ENCODE peak calls at places on chromosome 14, in ten cellular contexts. W is esophagus muscularis mucosa, H is right lobe of liver, M is ovary, L is lower leg skin, K is stomach, J is IMR-90, Y is K562, C is endothelial cell of umbilical vein, P is NB4. B is an unnamed sample.

GRCh38 chr14:68241862-68242490 is 422.4 kb downstream of the RAD51B start:
- DNase-seq in H (no peak), M (no peak), L (no peak), Y (no peak), C (no peak), P (no peak), W (no peak), J (no peak), K (no peak), B (no peak)

GRCh38 chr14:44444454-44444853 is 62.6 kb downstream of the FSCB start:
- DNase-seq in K (no peak), M (no peak), J (no peak), P (no peak), W (no peak), C (no peak), L (no peak), H (no peak), Y (no peak), B (no peak)

GRCh38 chr14:94145902-94146527 is 16.6 kb upstream of the IFI27L2 start:
- DNase-seq in K (no peak), Y (no peak), W (peak; percentile 75), M (no peak), P (peak; percentile 27), H (no peak), J (no peak), C (no peak), L (peak; percentile 32), B (no peak)

GRCh38 chr14:79583738-79584405 is 627.4 kb downstream of the DIO2 start:
- DNase-seq in M (no peak), C (no peak), L (no peak), W (no peak), J (peak; percentile 88), H (no peak), Y (no peak), P (no peak), K (no peak), B (no peak)

GRCh38 chr14:72715215-72715909 is 178.5 kb downstream of the DPF3 start:
- DNase-seq in C (no peak), K (no peak), P (peak; percentile 34), J (peak; percentile 18), W (no peak), M (no peak), L (no peak), Y (peak; percentile 10), H (no peak), B (no peak)

GRCh38 chr14:26261368-26262122 is 336.3 kb downstream of the NOVA1 start:
- DNase-seq in W (no peak), C (no peak), P (no peak), L (no peak), H (no peak), K (no peak), Y (no peak), M (no peak), J (no peak), B (no peak)

GRCh38 chr14:58059121-58059520 is 92.9 kb downstream of the ARMH4 start:
- DNase-seq in L (no peak), W (no peak), K (no peak), J (no peak), M (no peak), P (no peak), C (no peak), H (no peak), Y (no peak), B (no peak)

GRCh38 chr14:67738740-67739504 is 37.2 kb downstream of the RDH12 start:
- DNase-seq in H (peak; percentile 47), C (no peak), M (no peak), W (peak; percentile 93), P (peak; percentile 89), K (peak; percentile 63), Y (peak; percentile 44), J (peak; percentile 93), L (peak; percentile 91), B (peak; percentile 40)

GRCh38 chr14:59342516-59343484 is 122.4 kb downstream of the GPR135 start:
- DNase-seq in M (no peak), P (no peak), L (no peak), Y (no peak), K (no peak), W (no peak), H (no peak), J (no peak), C (no peak), B (no peak)

GRCh38 chr14:95561001-95561412 is 26.2 kb downstream of the GLRX5 start:
- DNase-seq in K (peak; percentile 95), W (peak; percentile 94), Y (peak; percentile 82), M (peak; percentile 93), H (peak; percentile 86), C (peak; percentile 86), P (peak; percentile 85), J (peak; percentile 82), L (peak; percentile 96), B (peak; percentile 70)

GRCh38 chr14:103880986-103881926 is 33.9 kb upstream of the PPP1R13B start:
- DNase-seq in H (peak; percentile 86), K (peak; percentile 83), M (peak; percentile 59), Y (no peak), P (no peak), C (peak; percentile 24), J (no peak), W (no peak), L (no peak), B (no peak)
- TF ChIP-seq POLR2A in H (peak; percentile 68), K (no peak), M (no peak), Y (no peak), P (no peak), C (peak; percentile 34), J (no peak), W (no peak), L (no peak), B (no peak)

GRCh38 chr14:23281247-23281646 is 4.7 kb downstream of the HOMEZ start:
- DNase-seq in H (no peak), L (no peak), J (no peak), M (no peak), K (no peak), C (no peak), Y (no peak), P (no peak), W (no peak), B (no peak)

GRCh38 chr14:23286904-23287479 is 1.1 kb upstream of the HOMEZ start:
- DNase-seq in P (no peak), C (no peak), W (no peak), M (no peak), J (no peak), H (no peak), Y (no peak), L (no peak), K (no peak), B (no peak)

GRCh38 chr14:23284654-23285529 is 1.0 kb downstream of the HOMEZ start:
- DNase-seq in M (no peak), H (no peak), K (no peak), L (no peak), J (peak; percentile 12), W (no peak), P (peak; percentile 54), C (no peak), Y (no peak), B (no peak)

GRCh38 chr14:23285530-23286019 is 357 bp downstream of the HOMEZ start:
- DNase-seq in W (no peak), J (no peak), H (no peak), Y (no peak), K (no peak), P (no peak), C (no peak), M (no peak), L (no peak), B (peak; percentile 22)

DNA sequence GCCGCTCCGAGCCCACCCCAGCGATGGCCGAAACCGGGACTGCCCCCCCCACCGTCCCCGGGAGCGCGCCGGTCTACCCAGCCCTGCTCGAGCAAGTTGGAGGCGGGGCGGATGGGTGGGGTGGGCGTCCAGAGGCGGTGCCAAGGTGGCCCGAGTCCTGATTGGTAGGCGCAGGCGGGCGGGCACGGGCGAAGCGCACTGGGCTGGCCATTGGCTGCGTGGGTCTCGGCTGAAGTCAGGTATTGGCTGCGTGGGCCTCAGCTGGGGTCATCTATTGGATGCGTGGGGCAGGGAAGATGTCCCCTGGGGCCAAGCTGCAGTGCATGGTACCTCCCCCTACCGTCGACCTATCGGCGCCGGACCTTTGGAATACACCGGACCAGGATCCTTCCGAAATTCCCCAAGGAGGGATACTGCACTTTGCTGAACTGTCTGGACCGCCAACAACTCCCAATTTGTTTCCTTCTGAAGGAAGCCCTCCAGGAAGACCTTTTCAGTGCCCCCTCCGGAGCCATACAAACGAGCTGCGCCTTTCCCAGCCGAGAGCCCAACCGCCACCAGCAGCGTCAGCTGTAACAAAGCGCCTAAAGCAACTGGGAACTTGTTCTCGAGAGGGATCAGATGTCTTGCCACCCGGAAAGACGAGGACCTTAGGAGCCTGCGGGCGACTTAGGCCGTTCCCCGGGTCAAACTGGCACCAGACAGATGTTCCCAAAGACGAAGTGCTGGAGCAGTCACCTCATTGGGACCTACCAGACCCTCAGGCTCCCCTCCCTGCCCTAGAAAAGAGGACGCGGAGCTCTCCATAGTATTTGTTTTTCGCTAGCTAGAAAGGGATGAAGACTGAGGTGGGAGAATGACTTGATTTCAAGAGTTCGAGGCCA is at the start of gene HOMEZ:
- DNase-seq in M (peak; percentile 99), H (peak; percentile 99), Y (peak; percentile 97), C (peak; percentile 99), K (peak; percentile 99), J (peak; percentile 97), W (peak; percentile 100), L (peak; percentile 100), P (peak; percentile 99), B (peak; percentile 89)
- TF ChIP-seq POLR2A in M (peak; percentile 62), H (peak; percentile 70), Y (peak; percentile 87), C (peak; percentile 84), K (no peak), J (peak; percentile 28), W (peak; percentile 46), L (no peak), P (peak; percentile 47), B (peak; percentile 48)

GRCh38 chr14:77979666-77980351 is 179.9 kb downstream of the ADCK1 start:
- DNase-seq in J (no peak), W (no peak), P (peak; percentile 47), H (no peak), Y (peak; percentile 50), M (no peak), K (no peak), C (no peak), L (no peak), B (no peak)

GRCh38 chr14:77985235-77985634 is 184.9 kb upstream of the NRXN3 start:
- DNase-seq in W (peak; percentile 55), M (no peak), L (no peak), K (no peak), H (no peak), J (no peak), C (no peak), P (no peak), Y (no peak), B (no peak)

GRCh38 chr14:77979171-77979570 is 179.3 kb downstream of the ADCK1 start:
- DNase-seq in L (no peak), P (no peak), J (no peak), K (no peak), W (no peak), M (no peak), H (no peak), Y (no peak), C (no peak), B (no peak)

GRCh38 chr14:77980475-77981321 is 180.8 kb downstream of the ADCK1 start:
- DNase-seq in P (peak; percentile 7), C (no peak), L (no peak), Y (no peak), H (peak; percentile 32), J (no peak), W (peak; percentile 66), K (peak; percentile 83), M (peak; percentile 37), B (no peak)
- TF ChIP-seq POLR2A in P (no peak), C (no peak), L (no peak), Y (no peak), H (no peak), J (no peak), W (no peak), K (no peak), M (no peak), B (no peak)

GRCh38 chr14:63543000-63543825 is at the start of gene PPP2R5E:
- DNase-seq in C (peak; percentile 99), M (peak; percentile 98), W (peak; percentile 99), Y (peak; percentile 96), P (peak; percentile 99), J (peak; percentile 99), K (peak; percentile 98), H (peak; percentile 98), L (peak; percentile 100), B (peak; percentile 90)
- TF ChIP-seq POLR2A in C (peak; percentile 98), M (peak; percentile 51), W (peak; percentile 64), Y (peak; percentile 89), P (peak; percentile 72), J (peak; percentile 84), K (no peak), H (peak; percentile 87), L (no peak), B (peak; percentile 56)